ENCODE peak calls at places on chromosomes 16 and 17, in four cellular contexts. O is right lobe of liver, B is astrocyte of the hippocampus, E is NCI-H1417. T is an unnamed sample.

GRCh38 chr17:7380855-7381683 is at the start of gene TNK1:
- DNase-seq in O (peak; percentile 80), E (peak; percentile 14), B (peak; percentile 24), T (no peak)

GRCh38 chr16:62665269-62665668 is 629.0 kb upstream of the CDH8 start:
- DNase-seq in B (peak; percentile 29), O (no peak), E (no peak), T (no peak)

GRCh38 chr16:62213763-62214162 is 177.5 kb upstream of the CDH8 start:
- DNase-seq in O (no peak), B (no peak), E (no peak), T (peak; percentile 31)

GRCh38 chr17:27654654-27655524 is 23.9 kb downstream of the LGALS9 start:
- DNase-seq in B (peak; percentile 80), O (peak; percentile 77), E (peak; percentile 52), T (peak; percentile 89)

GRCh38 chr17:71638668-71639067 is 482.2 kb upstream of the SOX9 start:
- DNase-seq in E (no peak), B (no peak), O (no peak), T (no peak)

GRCh38 chr16:58492066-58492465 is 7.9 kb upstream of the NDRG4 start:
- DNase-seq in B (no peak), E (no peak), O (no peak), T (no peak)

GRCh38 chr16:30095166-30096078 is 591 bp downstream of the YPEL3 start:
- DNase-seq in O (no peak), E (peak; percentile 29), B (no peak), T (no peak)

GRCh38 chr16:84976644-84977400 is 34.5 kb downstream of the ZDHHC7 start:
- DNase-seq in B (peak; percentile 55), O (no peak), E (no peak), T (no peak)

GRCh38 chr16:13507530-13507929 is 412.4 kb upstream of the ERCC4 start:
- DNase-seq in O (no peak), E (no peak), B (no peak), T (peak; percentile 16)

GRCh38 chr17:46159686-46160085 is 33.5 kb downstream of the KANSL1 start:
- DNase-seq in B (peak; percentile 57), E (no peak), O (no peak), T (no peak)

GRCh38 chr17:50283246-50283645 is 9.0 kb downstream of the TMEM92 start:
- DNase-seq in B (no peak), E (no peak), O (no peak), T (no peak)

GRCh38 chr17:1362964-1363363 is 37.1 kb downstream of the YWHAE start:
- DNase-seq in O (no peak), B (no peak), E (no peak), T (no peak)

T was measured in Jurkat, Clone E6-1.